ENCODE peak calls at places on chromosome 20, in eight cellular contexts. One of them, this sample, is unnamed.

GRCh38 chr20:56687061-56687460 is 58.0 kb downstream of the TFAP2C start:
- DNase-seq in heart left ventricle: no peak
- DNase-seq in AG09309: no peak
- DNase-seq in AML-193: no peak
- DNase-seq in SW 1271: no peak
- DNase-seq in CD8-positive, alpha-beta T cell: no peak
- DNase-seq in COR-L47: no peak
- DNase-seq in T-helper 9 cell: no peak
- DNase-seq in this sample: no peak

GRCh38 chr20:53949319-53949839 is 121.0 kb downstream of the BCAS1 start:
- DNase-seq in SW 1271: peak
- DNase-seq in AML-193: peak
- DNase-seq in heart left ventricle: peak
- DNase-seq in AG09309: peak
- DNase-seq in CD8-positive, alpha-beta T cell: peak
- DNase-seq in COR-L47: no peak
- DNase-seq in T-helper 9 cell: peak
- DNase-seq in this sample: no peak

GRCh38 chr20:57167971-57168693 is 98.3 kb downstream of the BMP7 start:
- DNase-seq in T-helper 9 cell: no peak
- DNase-seq in CD8-positive, alpha-beta T cell: no peak
- DNase-seq in AG09309: peak
- DNase-seq in SW 1271: no peak
- DNase-seq in AML-193: no peak
- DNase-seq in COR-L47: no peak
- DNase-seq in heart left ventricle: no peak
- DNase-seq in this sample: no peak

GRCh38 chr20:48850257-48850656 is 22.5 kb upstream of the PREX1 start:
- DNase-seq in AML-193: no peak
- DNase-seq in heart left ventricle: no peak
- DNase-seq in AG09309: no peak
- DNase-seq in COR-L47: peak
- DNase-seq in SW 1271: no peak
- DNase-seq in CD8-positive, alpha-beta T cell: no peak
- DNase-seq in T-helper 9 cell: no peak
- DNase-seq in this sample: no peak

GRCh38 chr20:44217342-44218092 is 6.9 kb upstream of the OSER1 start:
- DNase-seq in heart left ventricle: peak
- DNase-seq in AG09309: peak
- DNase-seq in AML-193: peak
- DNase-seq in SW 1271: peak
- DNase-seq in T-helper 9 cell: peak
- DNase-seq in CD8-positive, alpha-beta T cell: peak
- DNase-seq in COR-L47: peak
- DNase-seq in this sample: no peak

GRCh38 chr20:8557711-8558110 is 425.6 kb downstream of the PLCB1 start:
- DNase-seq in T-helper 9 cell: no peak
- DNase-seq in SW 1271: no peak
- DNase-seq in AG09309: no peak
- DNase-seq in heart left ventricle: no peak
- DNase-seq in AML-193: no peak
- DNase-seq in CD8-positive, alpha-beta T cell: no peak
- DNase-seq in COR-L47: no peak
- DNase-seq in this sample: no peak

GRCh38 chr20:11266571-11266970 is 592.8 kb upstream of the JAG1 start:
- DNase-seq in SW 1271: no peak
- DNase-seq in CD8-positive, alpha-beta T cell: no peak
- DNase-seq in heart left ventricle: peak
- DNase-seq in COR-L47: peak
- DNase-seq in AML-193: no peak
- DNase-seq in AG09309: no peak
- DNase-seq in T-helper 9 cell: no peak
- DNase-seq in this sample: no peak

GRCh38 chr20:62142252-62143117 is 709 bp downstream of the PSMA7 start:
- DNase-seq in AG09309: no peak
- DNase-seq in AML-193: no peak
- DNase-seq in heart left ventricle: no peak
- DNase-seq in CD8-positive, alpha-beta T cell: no peak
- DNase-seq in T-helper 9 cell: no peak
- DNase-seq in SW 1271: no peak
- DNase-seq in COR-L47: no peak
- DNase-seq in this sample: no peak

GRCh38 chr20:50110141-50111047 is 2.6 kb downstream of the UBE2V1 start:
- DNase-seq in AG09309: no peak
- DNase-seq in SW 1271: no peak
- DNase-seq in CD8-positive, alpha-beta T cell: peak
- DNase-seq in AML-193: peak
- DNase-seq in heart left ventricle: no peak
- DNase-seq in COR-L47: no peak
- DNase-seq in T-helper 9 cell: peak
- DNase-seq in this sample: no peak

GRCh38 chr20:54221996-54222890 is 14.4 kb downstream of the PFDN4 start:
- DNase-seq in SW 1271: no peak
- DNase-seq in COR-L47: peak
- DNase-seq in heart left ventricle: no peak
- DNase-seq in T-helper 9 cell: no peak
- DNase-seq in AG09309: no peak
- DNase-seq in CD8-positive, alpha-beta T cell: no peak
- DNase-seq in AML-193: no peak
- DNase-seq in this sample: no peak

GRCh38 chr20:14963262-14963663 is 625.9 kb upstream of the FLRT3 start:
- DNase-seq in AML-193: no peak
- DNase-seq in T-helper 9 cell: no peak
- DNase-seq in SW 1271: no peak
- DNase-seq in CD8-positive, alpha-beta T cell: no peak
- DNase-seq in heart left ventricle: no peak
- DNase-seq in COR-L47: no peak
- DNase-seq in AG09309: no peak
- DNase-seq in this sample: no peak

GRCh38 chr20:38377039-38377715 is 30.9 kb downstream of the LBP start:
- DNase-seq in heart left ventricle: no peak
- DNase-seq in AML-193: no peak
- DNase-seq in COR-L47: no peak
- DNase-seq in AG09309: no peak
- DNase-seq in T-helper 9 cell: no peak
- DNase-seq in CD8-positive, alpha-beta T cell: no peak
- DNase-seq in SW 1271: no peak
- DNase-seq in this sample: no peak

GRCh38 chr20:8194721-8195120 is 62.7 kb downstream of the PLCB1 start:
- DNase-seq in SW 1271: no peak
- DNase-seq in CD8-positive, alpha-beta T cell: no peak
- DNase-seq in COR-L47: no peak
- DNase-seq in heart left ventricle: no peak
- DNase-seq in T-helper 9 cell: no peak
- DNase-seq in AML-193: no peak
- DNase-seq in AG09309: no peak
- DNase-seq in this sample: no peak

GRCh38 chr20:17747431-17747846 is 47.7 kb downstream of the BANF2 start:
- DNase-seq in AML-193: no peak
- DNase-seq in SW 1271: peak
- DNase-seq in T-helper 9 cell: no peak
- DNase-seq in COR-L47: no peak
- DNase-seq in AG09309: peak
- DNase-seq in CD8-positive, alpha-beta T cell: no peak
- DNase-seq in heart left ventricle: peak
- DNase-seq in this sample: no peak

GRCh38 chr20:50675671-50676376 is 15.5 kb downstream of the RIPOR3 start:
- DNase-seq in AG09309: no peak
- DNase-seq in T-helper 9 cell: no peak
- DNase-seq in AML-193: no peak
- DNase-seq in heart left ventricle: no peak
- DNase-seq in CD8-positive, alpha-beta T cell: no peak
- DNase-seq in COR-L47: no peak
- DNase-seq in SW 1271: peak
- DNase-seq in this sample: no peak

GRCh38 chr20:9306521-9306920 is 207.9 kb upstream of the LAMP5 start:
- DNase-seq in SW 1271: no peak
- DNase-seq in heart left ventricle: no peak
- DNase-seq in CD8-positive, alpha-beta T cell: no peak
- DNase-seq in AG09309: peak
- DNase-seq in T-helper 9 cell: no peak
- DNase-seq in COR-L47: no peak
- DNase-seq in AML-193: no peak
- DNase-seq in this sample: no peak

This sample was measured in cortex of kidney.